ENCODE peak calls at places on chromosomes 5 and 9, in seven cellular contexts. O is IMR-90, E is H9, W is gastrocnemius medialis, A is uterus, Z is A549, K is RWPE1. B is an unnamed sample.

GRCh38 chr5:169954786-169955185 is 25.5 kb downstream of the INSYN2B start:
- DNase-seq in O (no peak), A (no peak), Z (no peak), E (no peak), K (no peak), W (no peak), B (peak)

GRCh38 chr5:97019435-97020117 is 83.7 kb downstream of the LNPEP start:
- DNase-seq in W (no peak), E (no peak), A (no peak), K (no peak), Z (no peak), O (peak), B (no peak)

GRCh38 chr9:127492616-127493015 is 41.3 kb downstream of the LRSAM1 start:
- DNase-seq in O (no peak), E (no peak), W (no peak), K (no peak), A (no peak), Z (no peak), B (no peak)

GRCh38 chr5:154302181-154302580 is 111.6 kb downstream of the GALNT10 start:
- DNase-seq in O (no peak), E (no peak), Z (no peak), W (no peak), A (no peak), K (no peak), B (peak)

GRCh38 chr5:74625742-74626241 is 14.7 kb downstream of the ENC1 start:
- DNase-seq in A (no peak), W (no peak), O (no peak), Z (no peak), E (peak), K (no peak), B (no peak)

GRCh38 chr5:136249678-136250266 is 56.8 kb upstream of the SMIM32 start:
- DNase-seq in K (peak), A (peak), Z (peak), W (no peak), E (peak), O (peak), B (no peak)

GRCh38 chr9:133982971-133983720 is 9.0 kb downstream of the VAV2 start:
- DNase-seq in Z (no peak), E (no peak), W (no peak), K (no peak), A (no peak), O (no peak), B (no peak)

GRCh38 chr9:132808645-132809044 is 69.4 kb downstream of the AK8 start:
- DNase-seq in W (no peak), A (no peak), E (no peak), Z (no peak), O (no peak), K (no peak), B (no peak)

GRCh38 chr9:124258765-124259272 is 1.1 kb downstream of the NEK6 start:
- DNase-seq in Z (no peak), O (no peak), W (no peak), A (no peak), K (no peak), E (peak), B (no peak)

GRCh38 chr9:2730971-2731370 is 13.7 kb downstream of the KCNV2 start:
- DNase-seq in O (no peak), Z (no peak), A (no peak), E (no peak), W (no peak), K (no peak), B (no peak)
- H3K27ac ChIP-seq in O (no peak), Z (no peak), A (no peak), E (no peak), W (no peak), K (no peak), B (no peak)

GRCh38 chr5:165029471-165029870 is 1524.1 kb downstream of the MAT2B start:
- DNase-seq in W (no peak), Z (peak), A (no peak), K (no peak), O (peak), E (peak), B (no peak)
- TF ChIP-seq CTCF in W (no peak), Z (no peak), A (no peak), K (peak), O (peak), E (peak), B (no peak)

DNA sequence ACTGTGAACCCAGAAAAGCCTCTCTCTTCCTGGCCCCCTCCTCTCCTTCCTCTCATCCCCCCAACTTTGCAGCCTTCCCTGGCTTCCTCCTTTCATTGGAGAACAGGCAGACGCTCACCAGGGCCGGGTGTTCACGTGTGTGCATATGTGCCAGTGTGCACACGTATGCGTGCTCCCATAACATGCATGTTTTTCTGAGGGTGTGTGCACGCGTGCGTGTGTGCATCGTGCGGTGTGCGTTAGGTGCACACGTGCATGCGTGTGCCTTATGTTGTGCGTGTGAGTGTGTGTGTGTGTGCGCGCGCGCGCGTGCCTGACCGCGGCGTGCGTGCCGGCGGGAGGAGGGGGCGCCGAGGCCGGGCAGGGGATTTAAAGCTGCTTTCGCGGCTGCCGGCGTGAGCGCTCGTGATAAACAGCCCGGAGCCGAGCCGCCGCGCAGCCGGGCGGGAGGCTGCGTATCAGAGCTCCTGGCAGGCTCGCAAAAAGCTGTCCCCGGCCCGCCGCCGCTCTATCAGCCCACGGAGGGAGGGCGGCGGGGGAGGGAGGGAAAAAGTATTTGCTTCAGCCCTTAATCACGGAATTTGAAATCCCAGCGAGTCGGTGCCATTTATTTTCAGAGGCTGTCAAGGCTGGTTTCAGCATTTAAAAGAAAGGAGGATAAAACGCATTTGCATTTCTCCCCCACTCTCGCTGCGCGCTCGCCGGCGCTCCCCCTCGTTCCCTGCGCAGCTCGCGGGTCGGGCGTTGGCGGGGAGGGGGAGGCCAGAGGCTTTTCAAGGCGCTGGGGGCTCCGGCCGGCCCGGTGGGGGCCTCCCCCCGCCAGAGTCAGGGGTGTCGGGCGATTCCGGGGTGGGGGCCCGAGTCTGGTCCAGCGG is 183.9 kb downstream of the C9orf50 start:
- DNase-seq in E (no peak), Z (no peak), K (peak), A (peak), W (no peak), O (peak), B (peak)
- H3K27ac ChIP-seq in E (no peak), Z (peak), K (no peak), A (peak), W (no peak), O (peak), B (peak)

GRCh38 chr9:8874482-8874881 is 1074.9 kb upstream of the DMAC1 start:
- DNase-seq in W (no peak), K (no peak), Z (no peak), E (no peak), O (no peak), A (no peak), B (no peak)

GRCh38 chr9:8871396-8871795 is 1071.8 kb upstream of the DMAC1 start:
- DNase-seq in O (no peak), A (no peak), Z (no peak), K (no peak), W (no peak), E (no peak), B (no peak)

GRCh38 chr9:8871796-8872470 is 1072.4 kb upstream of the DMAC1 start:
- DNase-seq in O (no peak), E (no peak), A (no peak), W (no peak), Z (no peak), K (no peak), B (no peak)

GRCh38 chr9:8869812-8870211 is 1070.2 kb upstream of the DMAC1 start:
- DNase-seq in O (no peak), K (no peak), W (no peak), Z (no peak), E (no peak), A (no peak), B (no peak)

GRCh38 chr9:8872802-8873201 is 1073.2 kb upstream of the DMAC1 start:
- DNase-seq in Z (no peak), A (no peak), K (no peak), O (no peak), W (no peak), E (no peak), B (no peak)
- TF ChIP-seq CTCF in Z (no peak), A (no peak), K (no peak), O (no peak), W (no peak), E (no peak), B (no peak)

GRCh38 chr9:129458155-129458661 is 162.7 kb downstream of the C9orf50 start:
- DNase-seq in E (no peak), Z (no peak), A (no peak), W (no peak), K (no peak), O (no peak), B (no peak)

GRCh38 chr9:129460323-129461261 is 160.3 kb downstream of the C9orf50 start:
- DNase-seq in A (peak), W (peak), O (peak), E (peak), Z (peak), K (peak), B (peak)

GRCh38 chr9:129458663-129459549 is 162.0 kb downstream of the C9orf50 start:
- DNase-seq in A (peak), Z (no peak), K (no peak), W (no peak), O (no peak), E (no peak), B (peak)

GRCh38 chr9:129457325-129457779 is 163.5 kb downstream of the C9orf50 start:
- DNase-seq in W (no peak), O (no peak), Z (no peak), K (no peak), E (no peak), A (no peak), B (no peak)

GRCh38 chr9:129459550-129460322 is 161.2 kb downstream of the C9orf50 start:
- DNase-seq in A (no peak), Z (no peak), K (no peak), W (no peak), O (no peak), E (no peak), B (no peak)
- H3K27ac ChIP-seq in A (peak), Z (peak), K (peak), W (peak), O (peak), E (no peak), B (peak)

GRCh38 chr9:131101207-131101964 is 5.1 kb downstream of the AIF1L start:
- DNase-seq in O (no peak), Z (no peak), K (no peak), A (no peak), W (no peak), E (no peak), B (no peak)

GRCh38 chr9:131103535-131103934 is 7.2 kb downstream of the AIF1L start:
- DNase-seq in E (no peak), W (no peak), K (no peak), O (no peak), Z (no peak), A (no peak), B (no peak)

GRCh38 chr9:131103024-131103423 is 6.7 kb downstream of the AIF1L start:
- DNase-seq in A (no peak), K (no peak), E (no peak), O (no peak), Z (no peak), W (no peak), B (no peak)

GRCh38 chr9:131105952-131106351 is 9.6 kb downstream of the AIF1L start:
- DNase-seq in Z (no peak), W (no peak), O (no peak), A (no peak), E (no peak), K (no peak), B (no peak)

GRCh38 chr9:131104016-131104740 is 7.8 kb downstream of the AIF1L start:
- DNase-seq in W (no peak), O (no peak), Z (no peak), K (no peak), E (peak), A (no peak), B (no peak)
- TF ChIP-seq CTCF in W (no peak), O (no peak), Z (no peak), K (no peak), E (no peak), A (no peak), B (no peak)

GRCh38 chr5:140365941-140366340 is 5.9 kb downstream of the SLC4A9 start:
- DNase-seq in A (no peak), O (no peak), E (no peak), Z (no peak), W (no peak), K (no peak), B (no peak)
- H3K27ac ChIP-seq in A (no peak), O (no peak), E (no peak), Z (no peak), W (no peak), K (no peak), B (no peak)

B was measured in coronary artery.